ENCODE peak calls at places on chromosomes 4 and X, in five cellular contexts. J is pons, V is left cardiac atrium, K is GM13977, G is lower lobe of right lung. R is an unnamed sample.

GRCh38 chr4:25863347-25863784 is 578 bp upstream of the SEL1L3 start:
- DNase-seq in J (no peak), V (no peak), K (peak; percentile 49), G (peak; percentile 66), R (no peak)

GRCh38 chr4:137359691-137360315 is 172.5 kb downstream of the PCDH18 start:
- DNase-seq in J (no peak), V (no peak), K (no peak), G (no peak), R (no peak)

GRCh38 chr4:15893967-15894366 is 44.6 kb downstream of the FGFBP1 start:
- DNase-seq in J (no peak), V (no peak), K (no peak), G (no peak), R (no peak)

GRCh38 chrX:154517101-154517781 is 1.2 kb upstream of the FAM3A start:
- DNase-seq in J (no peak), V (no peak), K (no peak), G (no peak), R (no peak)

GRCh38 chr4:5700459-5700858 is 7.9 kb downstream of the EVC2 start:
- DNase-seq in J (no peak), V (no peak), K (no peak), G (no peak), R (no peak)

GRCh38 chrX:154526901-154527675 is 11.1 kb upstream of the FAM3A start:
- DNase-seq in J (peak; percentile 84), V (peak; percentile 80), K (peak; percentile 72), G (peak; percentile 82), R (peak; percentile 52)

GRCh38 chr4:79209822-79210635 is 115.8 kb downstream of the NAA11 start:
- DNase-seq in J (no peak), V (peak; percentile 43), K (no peak), G (no peak), R (no peak)

GRCh38 chr4:140752669-140753068 is 3.5 kb downstream of the TBC1D9 start:
- DNase-seq in J (no peak), V (no peak), K (no peak), G (no peak), R (no peak)

GRCh38 chr4:8403173-8403753 is 37.3 kb downstream of the ACOX3 start:
- DNase-seq in J (peak; percentile 69), V (peak; percentile 91), K (peak; percentile 80), G (peak; percentile 82), R (no peak)

GRCh38 chr4:88104902-88105610 is 53.4 kb downstream of the ABCG2 start:
- DNase-seq in J (no peak), V (no peak), K (no peak), G (no peak), R (no peak)

GRCh38 chr4:126061655-126062054 is 746.9 kb downstream of the FAT4 start:
- DNase-seq in J (no peak), V (no peak), K (no peak), G (no peak), R (no peak)

GRCh38 chrX:69150294-69150960 is 14.8 kb downstream of the PJA1 start:
- DNase-seq in J (no peak), V (no peak), K (no peak), G (no peak), R (no peak)

GRCh38 chrX:101260435-101260834 is 30.7 kb downstream of the TAF7L start:
- DNase-seq in J (no peak), V (no peak), K (no peak), G (no peak), R (no peak)

GRCh38 chr4:165709973-165710526 is 163.0 kb upstream of the TLL1 start:
- DNase-seq in J (no peak), V (no peak), K (no peak), G (no peak), R (no peak)

GRCh38 chr4:141240671-141241070 is 20.0 kb downstream of the ZNF330 start:
- DNase-seq in J (no peak), V (no peak), K (no peak), G (no peak), R (no peak)

R was measured in CD14-positive monocyte.